ENCODE peak calls at places on chromosomes 6 and 20, in five cellular contexts. P, Y, T, A and D are unnamed samples.

GRCh38 chr6:99543968-99544367 is 24.5 kb downstream of the CCNC start:
- DNase-seq in P (no peak), Y (no peak), T (no peak), A (no peak), D (no peak)

GRCh38 chr6:1838604-1839003 is 228.9 kb downstream of the FOXC1 start:
- DNase-seq in P (no peak), Y (no peak), T (no peak), A (no peak), D (no peak)

GRCh38 chr6:21327326-21328140 is 266.0 kb upstream of the SOX4 start:
- DNase-seq in P (no peak), Y (no peak), T (no peak), A (no peak), D (no peak)

GRCh38 chr20:64111841-64112641 is 4.7 kb upstream of the NPBWR2 start:
- DNase-seq in P (peak), Y (no peak), T (no peak), A (no peak), D (no peak)

GRCh38 chr6:36590237-36590636 is 3.9 kb upstream of the SRSF3 start:
- DNase-seq in P (no peak), Y (no peak), T (no peak), A (peak), D (no peak)

GRCh38 chr20:41654884-41655283 is 36.7 kb upstream of the CHD6 start:
- DNase-seq in P (peak), Y (no peak), T (no peak), A (peak), D (no peak)

GRCh38 chr6:136790411-136791295 is 1.6 kb downstream of the MAP3K5 start:
- DNase-seq in P (no peak), Y (no peak), T (no peak), A (no peak), D (no peak)

GRCh38 chr6:86712039-86712438 is 225.3 kb upstream of the HTR1E start:
- DNase-seq in P (no peak), Y (no peak), T (no peak), A (no peak), D (no peak)

GRCh38 chr6:146850238-146850896 is 251.6 kb downstream of the ADGB start:
- DNase-seq in P (no peak), Y (no peak), T (no peak), A (peak), D (no peak)

GRCh38 chr20:6739406-6739805 is 28.1 kb upstream of the BMP2 start:
- DNase-seq in P (no peak), Y (no peak), T (no peak), A (no peak), D (no peak)

GRCh38 chr6:90537723-90538407 is 49.0 kb downstream of the MAP3K7 start:
- DNase-seq in P (peak), Y (no peak), T (no peak), A (no peak), D (peak)

GRCh38 chr6:19705606-19706005 is 131.6 kb upstream of the ID4 start:
- DNase-seq in P (no peak), Y (no peak), T (no peak), A (no peak), D (no peak)

GRCh38 chr6:154705471-154706113 is 27.6 kb upstream of the SCAF8 start:
- DNase-seq in P (peak), Y (no peak), T (no peak), A (no peak), D (no peak)

GRCh38 chr6:42569102-42570028 is 5.5 kb downstream of the UBR2 start:
- DNase-seq in P (peak), Y (no peak), T (no peak), A (peak), D (peak)

GRCh38 chr20:32442630-32443029 is 84.5 kb downstream of the ASXL1 start:
- DNase-seq in P (no peak), Y (no peak), T (no peak), A (no peak), D (no peak)

GRCh38 chr20:62122659-62123449 is 579 bp downstream of the LSM14B start:
- DNase-seq in P (no peak), Y (peak), T (peak), A (no peak), D (no peak)

GRCh38 chr20:45993197-45993951 is 15.3 kb upstream of the MMP9 start:
- DNase-seq in P (no peak), Y (no peak), T (no peak), A (peak), D (peak)

GRCh38 chr6:106702451-106703110 is 73.2 kb downstream of the QRSL1 start:
- DNase-seq in P (peak), Y (no peak), T (no peak), A (no peak), D (no peak)

GRCh38 chr6:166950443-166950821 is 5.9 kb downstream of the RNASET2 start:
- DNase-seq in P (no peak), Y (no peak), T (no peak), A (no peak), D (peak)

GRCh38 chr6:3159805-3160781 is 2.7 kb upstream of the TUBB2A start:
- DNase-seq in P (peak), Y (no peak), T (no peak), A (no peak), D (no peak)

GRCh38 chr20:40563296-40563950 is 125.6 kb downstream of the MAFB start:
- DNase-seq in P (no peak), Y (peak), T (no peak), A (no peak), D (no peak)

GRCh38 chr6:30813623-30814136 is 69.3 kb upstream of the IER3 start:
- DNase-seq in P (no peak), Y (no peak), T (no peak), A (no peak), D (no peak)

GRCh38 chr20:64104667-64105451 is 2.5 kb downstream of the NPBWR2 start:
- DNase-seq in P (no peak), Y (peak), T (no peak), A (no peak), D (no peak)

GRCh38 chr20:51432875-51433274 is 109.6 kb downstream of the NFATC2 start:
- DNase-seq in P (no peak), Y (no peak), T (no peak), A (no peak), D (no peak)

GRCh38 chr6:12418946-12419345 is 128.8 kb downstream of the EDN1 start:
- DNase-seq in P (no peak), Y (no peak), T (no peak), A (no peak), D (no peak)

GRCh38 chr6:143196525-143197225 is 136.0 kb downstream of the AIG1 start:
- DNase-seq in P (no peak), Y (no peak), T (no peak), A (no peak), D (no peak)

GRCh38 chr20:62413896-62414481 is 6.9 kb upstream of the CABLES2 start:
- DNase-seq in P (no peak), Y (no peak), T (no peak), A (no peak), D (no peak)

GRCh38 chr20:58714923-58715708 is 22.5 kb downstream of the NPEPL1 start:
- DNase-seq in P (no peak), Y (no peak), T (no peak), A (no peak), D (no peak)